ENCODE peak calls at places on chromosomes 7 and 10, in four cellular contexts. Q is amniotic stem cell; V is activated CD8-positive, alpha-beta memory T cell treated with anti-CD3 and anti-CD28 coated beads for 24 hours; G is occipital lobe. T is an unnamed sample.
A peak's percentile ranks its signal among the peaks of the same experiment; 100 is the strongest.

GRCh38 chr10:25177754-25178135 is 2.9 kb downstream of the GPR158 start:
- DNase-seq in G (no peak), Q (no peak), V (no peak), T (no peak)

GRCh38 chr10:95513941-95514392 is 47.2 kb downstream of the SORBS1 start:
- DNase-seq in G (peak; percentile 52), V (no peak), Q (no peak), T (no peak)

GRCh38 chr10:94105226-94105625 is 111.5 kb downstream of the PLCE1 start:
- DNase-seq in Q (no peak), V (no peak), G (no peak), T (no peak)

GRCh38 chr10:110919349-110919931 is at the start of gene SHOC2:
- DNase-seq in Q (peak; percentile 67), G (peak; percentile 99), V (peak; percentile 96), T (no peak)

GRCh38 chr7:133358728-133359127 is 105.8 kb downstream of the EXOC4 start:
- DNase-seq in G (no peak), Q (peak; percentile 3), V (no peak), T (no peak)

GRCh38 chr10:118308664-118309063 is 33.5 kb downstream of the FAM204A start:
- DNase-seq in Q (no peak), V (no peak), G (no peak), T (no peak)

GRCh38 chr10:201328-201771 is 66.1 kb downstream of the ZMYND11 start:
- DNase-seq in V (no peak), Q (peak; percentile 25), G (no peak), T (no peak)

GRCh38 chr10:21953585-21954057 is 49.9 kb downstream of the DNAJC1 start:
- DNase-seq in G (no peak), Q (peak; percentile 10), V (no peak), T (no peak)

GRCh38 chr10:132891994-132892393 is 50.4 kb downstream of the CFAP46 start:
- DNase-seq in G (no peak), V (no peak), Q (no peak), T (no peak)

GRCh38 chr7:3117488-3118228 is 74.0 kb upstream of the CARD11 start:
- DNase-seq in G (no peak), V (no peak), Q (no peak), T (no peak)

GRCh38 chr10:64288404-64288803 is 767.2 kb downstream of the REEP3 start:
- DNase-seq in V (no peak), Q (no peak), G (no peak), T (no peak)

GRCh38 chr10:14952851-14953451 is 945 bp downstream of the DCLRE1C start:
- DNase-seq in V (no peak), Q (no peak), G (no peak), T (no peak)

GRCh38 chr7:23895666-23896096 is 185.7 kb downstream of the STK31 start:
- DNase-seq in G (no peak), V (no peak), Q (no peak), T (no peak)

GRCh38 chr10:118753331-118753730 is 1.4 kb downstream of the CACUL1 start:
- DNase-seq in V (no peak), G (no peak), Q (no peak), T (peak; percentile 10)

GRCh38 chr7:51949726-51950644 is 633.4 kb upstream of the COBL start:
- DNase-seq in G (no peak), V (no peak), Q (no peak), T (peak; percentile 38)

GRCh38 chr7:157011333-157012112 is 1.1 kb upstream of the MNX1 start:
- DNase-seq in Q (no peak), G (no peak), V (no peak), T (no peak)

GRCh38 chr10:130137077-130137448 is 872 bp downstream of the GLRX3 start:
- DNase-seq in Q (no peak), V (no peak), G (no peak), T (peak; percentile 10)

GRCh38 chr10:77715081-77715480 is 77.5 kb upstream of the KCNMA1 start:
- DNase-seq in G (no peak), V (no peak), Q (no peak), T (no peak)

GRCh38 chr10:59557642-59558041 is 152.0 kb downstream of the SLC16A9 start:
- DNase-seq in V (no peak), Q (no peak), G (no peak), T (no peak)

GRCh38 chr7:4621401-4621800 is 60.7 kb upstream of the FOXK1 start:
- DNase-seq in G (no peak), Q (no peak), V (no peak), T (no peak)

GRCh38 chr10:3635697-3636096 is 149.3 kb downstream of the KLF6 start:
- DNase-seq in V (no peak), G (no peak), Q (no peak), T (no peak)